ENCODE peak calls at places on chromosomes 11 and 22, in four cellular contexts. R is CD4-positive, CD25-positive, alpha-beta regulatory T cell; S is heart left ventricle; Q is WERI-Rb-1. Z is an unnamed sample.

GRCh38 chr11:119486016-119486415 is 63.0 kb upstream of the THY1 start:
- DNase-seq in R (no peak), S (no peak), Q (peak; percentile 4), Z (no peak)

GRCh38 chr11:14029971-14030531 is 67.5 kb downstream of the SPON1 start:
- DNase-seq in R (no peak), S (peak; percentile 73), Q (no peak), Z (peak; percentile 88)

GRCh38 chr22:32207971-32208480 is 3.2 kb upstream of the RFPL2 start:
- DNase-seq in R (no peak), S (no peak), Q (no peak), Z (no peak)

GRCh38 chr22:21103633-21104032 is 57.9 kb downstream of the LRRC74B start:
- DNase-seq in R (no peak), S (no peak), Q (no peak), Z (no peak)

GRCh38 chr11:96219981-96220623 is 122.9 kb downstream of the MAML2 start:
- DNase-seq in R (peak; percentile 41), S (peak; percentile 53), Q (no peak), Z (no peak)

GRCh38 chr11:68146010-68146540 is 24.9 kb upstream of the CHKA start:
- DNase-seq in R (no peak), S (peak; percentile 93), Q (no peak), Z (peak; percentile 68)

GRCh38 chr11:75734491-75735180 is 17.0 kb downstream of the MOGAT2 start:
- DNase-seq in R (no peak), S (no peak), Q (no peak), Z (no peak)

GRCh38 chr22:25013634-25014033 is 61.1 kb downstream of the KIAA1671 start:
- DNase-seq in R (no peak), S (peak; percentile 60), Q (no peak), Z (no peak)

GRCh38 chr22:37189011-37189466 is 992 bp upstream of the C1QTNF6 start:
- DNase-seq in R (peak; percentile 84), S (no peak), Q (no peak), Z (no peak)

GRCh38 chr11:122645847-122646246 is 9.7 kb upstream of the UBASH3B start:
- DNase-seq in R (no peak), S (no peak), Q (no peak), Z (no peak)

GRCh38 chr11:118612378-118612777 is 5.0 kb downstream of the PHLDB1 start:
- DNase-seq in R (no peak), S (peak; percentile 68), Q (no peak), Z (no peak)

GRCh38 chr11:2203440-2204259 is 32.0 kb upstream of the TH start:
- DNase-seq in R (no peak), S (peak; percentile 18), Q (no peak), Z (no peak)

GRCh38 chr11:36102868-36103267 is 159.0 kb downstream of the LDLRAD3 start:
- DNase-seq in R (no peak), S (no peak), Q (no peak), Z (no peak)

GRCh38 chr22:19176175-19176630 is 2.3 kb downstream of the SLC25A1 start:
- DNase-seq in R (no peak), S (no peak), Q (no peak), Z (no peak)
- H3K27ac ChIP-seq in R (no peak overlapping the region), S (no peak overlapping the region), Q (no peak overlapping the region), Z (no peak overlapping the region)

GRCh38 chr22:46607483-46608114 is 12.6 kb upstream of the GRAMD4 start:
- DNase-seq in R (no peak), S (no peak), Q (no peak), Z (peak; percentile 9)
- H3K4me3 ChIP-seq in R (no peak overlapping the region), S (no peak overlapping the region), Q (no peak overlapping the region), Z (no peak overlapping the region)

GRCh38 chr11:33062137-33062536 is 22.8 kb downstream of the TCP11L1 start:
- DNase-seq in R (no peak), S (no peak), Q (no peak), Z (no peak)
- H3K27ac ChIP-seq in R (no peak overlapping the region), S (no peak overlapping the region), Q (peak overlapping the region; percentile 82), Z (no peak overlapping the region)

DNA sequence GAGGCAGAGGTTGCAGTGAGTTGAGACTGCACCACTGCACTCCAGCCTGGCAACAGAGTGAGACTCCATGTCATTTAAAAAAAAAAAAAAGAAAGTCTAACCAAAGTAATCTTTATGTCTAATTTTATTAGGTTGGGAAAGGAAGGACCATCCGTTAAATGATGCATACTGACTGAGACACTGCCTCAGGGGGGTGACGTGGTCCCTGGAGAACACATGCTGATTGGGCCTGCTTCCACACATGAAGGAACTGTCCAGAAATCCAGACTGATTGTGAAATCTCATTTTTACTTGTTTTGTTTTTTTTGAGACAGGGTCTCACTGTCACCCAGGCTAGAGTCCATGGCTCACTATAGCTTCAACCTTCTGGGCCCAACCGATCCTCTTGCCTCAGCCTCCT is 5.5 kb downstream of the SF3A1 start:
- DNase-seq in R (no peak), S (no peak), Q (no peak), Z (no peak)
- H3K4me3 ChIP-seq in R (no peak overlapping the region), S (no peak overlapping the region), Q (no peak overlapping the region), Z (no peak overlapping the region)

DNA sequence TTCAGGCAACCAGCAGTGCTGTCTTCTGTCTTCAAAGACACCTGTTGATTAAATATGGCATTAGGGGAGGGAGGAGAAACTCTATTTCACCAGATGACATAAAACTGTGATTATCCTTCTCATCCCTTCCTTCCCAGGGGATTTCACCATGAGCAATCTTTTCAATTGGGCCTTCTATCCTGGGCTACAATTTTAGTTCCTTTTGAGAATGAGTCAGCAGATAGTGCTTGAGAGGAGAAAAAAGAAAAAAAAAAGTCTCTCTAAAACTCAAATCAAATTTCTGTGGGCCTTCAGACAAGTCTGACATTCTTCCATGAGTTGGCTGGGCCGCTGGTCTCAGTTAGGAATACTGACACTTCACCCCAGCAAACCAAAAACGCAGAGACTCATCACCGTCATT is 7.2 kb downstream of the FLI1 start:
- DNase-seq in R (no peak), S (no peak), Q (no peak), Z (no peak)
- H3K27ac ChIP-seq in R (no peak overlapping the region), S (no peak overlapping the region), Q (no peak overlapping the region), Z (no peak overlapping the region)